ENCODE peak calls at places on chromosomes 11 and 22, in five cellular contexts. C is sigmoid colon, W is tibial nerve, I is HepG2, O is A549. Y is an unnamed sample.
A peak's percentile ranks its signal among the peaks of the same experiment; 100 is the strongest.

GRCh38 chr11:86999859-87000753 is 37.6 kb upstream of the TMEM135 start:
- DNase-seq in O (peak; percentile 56), I (peak; percentile 99), W (no peak), C (no peak), Y (peak; percentile 59)

GRCh38 chr11:38345286-38345685 is 1747.2 kb upstream of the RAG2 start:
- DNase-seq in C (no peak), I (peak; percentile 2), W (no peak), O (no peak), Y (no peak)

GRCh38 chr11:120682866-120683265 is 171.3 kb downstream of the GRIK4 start:
- DNase-seq in C (no peak), I (no peak), O (no peak), W (no peak), Y (no peak)

GRCh38 chr11:22780914-22781593 is 48.5 kb downstream of the SVIP start:
- DNase-seq in O (no peak), W (no peak), C (no peak), I (no peak), Y (no peak)

GRCh38 chr11:2789791-2790580 is 90.2 kb upstream of the KCNQ1OT1 start:
- DNase-seq in O (no peak), C (peak; percentile 55), I (no peak), W (peak; percentile 9), Y (peak; percentile 23)

GRCh38 chr11:44311339-44312261 is 1.7 kb upstream of the ALX4 start:
- DNase-seq in O (no peak), W (no peak), C (no peak), I (no peak), Y (no peak)

GRCh38 chr11:112523477-112523876 is 262.8 kb upstream of the PLET1 start:
- DNase-seq in I (no peak), O (no peak), W (no peak), C (peak; percentile 69), Y (no peak)

GRCh38 chr11:43467958-43468357 is 109.2 kb downstream of the TTC17 start:
- DNase-seq in I (no peak), C (no peak), O (peak; percentile 19), W (no peak), Y (no peak)

GRCh38 chr11:125910450-125910849 is 6.1 kb downstream of the DDX25 start:
- DNase-seq in C (no peak), O (no peak), W (no peak), I (no peak), Y (no peak)

GRCh38 chr11:99069831-99070444 is 49.2 kb downstream of the CNTN5 start:
- DNase-seq in W (no peak), O (no peak), I (peak; percentile 3), C (peak; percentile 48), Y (no peak)

GRCh38 chr22:41418717-41419116 is 27.9 kb downstream of the TOB2 start:
- DNase-seq in W (no peak), C (no peak), I (no peak), O (no peak), Y (no peak)

GRCh38 chr11:37688461-37688860 is 1090.4 kb upstream of the RAG2 start:
- DNase-seq in O (no peak), I (no peak), W (no peak), C (no peak), Y (no peak)

GRCh38 chr11:8281266-8281665 is 17.6 kb upstream of the LMO1 start:
- DNase-seq in W (no peak), C (peak; percentile 20), I (no peak), O (no peak), Y (no peak)

GRCh38 chr22:23305321-23305910 is 125.1 kb downstream of the BCR start:
- DNase-seq in O (no peak), C (no peak), I (no peak), W (no peak), Y (no peak)

GRCh38 chr11:2562181-2562581 is 117.4 kb downstream of the KCNQ1 start:
- DNase-seq in I (peak; percentile 76), C (peak; percentile 63), O (no peak), W (peak; percentile 14), Y (peak; percentile 76)

GRCh38 chr11:2222479-2222878 is 47.9 kb downstream of the ASCL2 start:
- DNase-seq in C (peak; percentile 13), I (no peak), O (no peak), W (no peak), Y (no peak)

GRCh38 chr11:14906614-14907392 is 14.8 kb upstream of the CYP2R1 start:
- DNase-seq in W (no peak), I (no peak), O (no peak), C (no peak), Y (no peak)

GRCh38 chr11:14902650-14903350 is 10.8 kb upstream of the CYP2R1 start:
- DNase-seq in W (no peak), C (no peak), O (no peak), I (no peak), Y (no peak)

GRCh38 chr11:14904745-14905103 is 12.7 kb upstream of the CYP2R1 start:
- DNase-seq in W (peak; percentile 57), I (no peak), O (peak; percentile 64), C (peak; percentile 88), Y (peak; percentile 78)

GRCh38 chr11:14907411-14908213 is 15.6 kb upstream of the CYP2R1 start:
- DNase-seq in W (peak; percentile 62), I (peak; percentile 71), C (peak; percentile 82), O (peak; percentile 61), Y (peak; percentile 90)

DNA sequence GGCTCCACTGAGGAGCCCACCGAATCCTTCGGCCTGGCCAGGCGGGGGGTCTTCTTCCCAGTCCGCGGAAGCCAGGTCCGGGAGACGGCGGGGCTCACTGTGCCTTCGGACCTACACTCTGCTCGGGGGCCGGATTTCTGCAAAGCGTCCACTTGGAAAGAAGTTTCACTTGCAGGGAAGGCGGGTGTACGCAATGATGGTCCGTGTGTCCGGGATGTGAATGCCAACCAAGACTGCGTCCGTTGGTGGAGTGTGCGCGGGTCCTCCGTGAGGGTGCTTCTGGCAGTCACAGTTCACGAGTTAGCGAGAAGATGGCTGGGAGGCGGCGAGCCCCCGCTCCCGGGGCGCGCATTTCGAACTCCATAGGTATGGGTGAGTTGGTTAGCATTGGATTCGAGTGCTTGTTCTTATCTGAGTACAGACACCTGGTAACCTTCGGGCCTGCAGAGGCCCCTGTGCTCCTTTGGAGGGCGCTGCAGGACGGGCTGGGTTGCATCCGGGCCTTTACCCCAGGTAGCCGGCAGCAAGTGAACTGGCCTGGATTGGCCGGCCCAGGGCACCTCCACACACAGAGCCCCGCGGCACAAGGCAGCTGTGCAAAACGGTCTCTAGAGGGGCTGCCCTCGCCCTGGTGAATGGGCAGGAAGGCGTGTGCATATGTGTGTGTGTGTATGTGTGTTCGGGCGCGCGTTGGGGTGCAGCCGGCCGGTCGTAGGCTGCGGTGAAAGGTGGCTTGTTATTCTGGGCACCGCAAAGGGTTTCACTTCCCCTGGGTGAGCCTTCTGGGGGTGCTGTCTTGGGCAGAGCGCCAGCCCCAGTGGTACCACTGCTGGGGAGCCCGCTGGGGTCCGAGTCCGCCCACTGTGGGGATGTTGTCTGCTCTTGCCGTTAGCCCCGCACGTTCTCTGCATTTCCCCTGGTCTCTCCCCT is 13.3 kb upstream of the CYP2R1 start:
- DNase-seq in W (peak; percentile 24), O (peak; percentile 49), I (no peak), C (peak; percentile 72), Y (peak; percentile 43)
- TF ChIP-seq EP300 in W (no peak), O (no peak), I (no peak), C (no peak), Y (no peak)

DNA sequence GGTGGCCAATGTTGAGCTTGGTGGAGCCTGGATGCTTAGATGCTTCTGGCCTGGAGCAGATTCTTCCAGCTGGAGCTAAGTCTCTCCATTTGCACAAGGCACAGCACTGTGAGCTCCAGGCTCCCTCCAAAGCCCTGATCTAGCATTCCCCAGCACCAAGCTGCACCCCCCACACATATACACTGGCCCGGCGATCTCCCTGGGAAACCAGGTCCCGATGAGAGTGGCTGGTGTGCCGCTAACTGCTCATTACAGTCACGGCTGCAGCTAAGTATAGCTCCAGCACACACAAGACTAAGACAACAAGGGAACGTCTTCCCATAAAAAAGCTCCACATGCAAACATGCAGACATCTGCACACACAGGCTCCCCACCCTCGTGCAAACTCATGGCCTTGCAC is 17.6 kb downstream of the KCNC1 start:
- DNase-seq in I (no peak), C (no peak), W (no peak), O (no peak), Y (no peak)
- TF ChIP-seq POLR2A in I (no peak), C (no peak), W (no peak), O (no peak), Y (no peak)

GRCh38 chr11:17273668-17274321 is 2.7 kb upstream of the NUCB2 start:
- DNase-seq in I (no peak), W (no peak), C (no peak), O (peak; percentile 43), Y (no peak)

GRCh38 chr11:17272823-17273222 is 3.7 kb upstream of the NUCB2 start:
- DNase-seq in O (no peak), I (no peak), C (no peak), W (no peak), Y (no peak)

GRCh38 chr11:17275376-17276235 is 933 bp upstream of the NUCB2 start:
- DNase-seq in I (peak; percentile 48), O (no peak), C (no peak), W (no peak), Y (no peak)

GRCh38 chr11:17277024-17277584 is 565 bp downstream of the NUCB2 start:
- DNase-seq in W (no peak), O (peak; percentile 24), I (no peak), C (peak; percentile 77), Y (no peak)

DNA sequence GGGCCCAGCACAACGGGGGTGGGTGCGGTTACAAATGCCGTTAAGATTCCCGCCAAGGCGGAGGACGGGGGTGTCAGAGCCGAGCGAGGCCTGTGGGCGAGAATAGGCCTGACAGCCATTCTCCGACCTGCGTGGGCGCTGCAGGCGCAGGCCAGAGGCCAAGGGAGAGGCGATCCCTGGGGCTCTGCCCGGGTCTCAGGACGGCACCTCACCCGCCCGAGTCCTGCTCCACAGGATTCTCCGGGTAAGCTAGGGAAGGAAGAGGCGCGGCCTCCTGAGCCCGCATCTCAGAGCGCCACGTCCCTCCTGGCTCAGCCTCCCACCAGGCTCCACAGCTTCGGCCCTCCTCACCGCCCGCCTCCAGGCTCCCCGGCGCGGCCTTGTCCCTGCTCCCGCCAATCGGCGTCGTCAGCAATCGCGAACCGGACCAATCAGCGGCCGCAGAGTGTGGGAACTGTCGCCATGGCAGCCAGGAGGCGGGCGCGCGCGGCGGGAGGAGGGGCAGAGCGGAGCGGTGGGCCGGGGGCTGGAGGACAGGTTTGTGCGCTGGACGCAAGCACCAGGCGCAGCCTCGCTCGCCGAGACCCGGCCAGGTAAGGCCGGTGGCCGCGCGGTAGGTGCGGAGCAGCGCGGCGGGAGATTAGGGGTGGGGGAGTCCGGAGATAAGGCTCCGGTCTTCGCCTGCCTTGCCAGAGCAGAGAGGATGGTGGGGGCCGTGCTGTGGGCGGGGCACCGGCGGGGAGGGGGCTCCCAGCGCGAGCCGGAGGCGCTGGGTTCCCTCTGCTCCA is at the start of gene NUCB2:
- DNase-seq in I (peak; percentile 91), C (peak; percentile 98), O (peak; percentile 95), W (peak; percentile 94), Y (peak; percentile 98)
- TF ChIP-seq EP300 in I (no peak), C (no peak), O (no peak), W (peak; percentile 29), Y (no peak)

DNA sequence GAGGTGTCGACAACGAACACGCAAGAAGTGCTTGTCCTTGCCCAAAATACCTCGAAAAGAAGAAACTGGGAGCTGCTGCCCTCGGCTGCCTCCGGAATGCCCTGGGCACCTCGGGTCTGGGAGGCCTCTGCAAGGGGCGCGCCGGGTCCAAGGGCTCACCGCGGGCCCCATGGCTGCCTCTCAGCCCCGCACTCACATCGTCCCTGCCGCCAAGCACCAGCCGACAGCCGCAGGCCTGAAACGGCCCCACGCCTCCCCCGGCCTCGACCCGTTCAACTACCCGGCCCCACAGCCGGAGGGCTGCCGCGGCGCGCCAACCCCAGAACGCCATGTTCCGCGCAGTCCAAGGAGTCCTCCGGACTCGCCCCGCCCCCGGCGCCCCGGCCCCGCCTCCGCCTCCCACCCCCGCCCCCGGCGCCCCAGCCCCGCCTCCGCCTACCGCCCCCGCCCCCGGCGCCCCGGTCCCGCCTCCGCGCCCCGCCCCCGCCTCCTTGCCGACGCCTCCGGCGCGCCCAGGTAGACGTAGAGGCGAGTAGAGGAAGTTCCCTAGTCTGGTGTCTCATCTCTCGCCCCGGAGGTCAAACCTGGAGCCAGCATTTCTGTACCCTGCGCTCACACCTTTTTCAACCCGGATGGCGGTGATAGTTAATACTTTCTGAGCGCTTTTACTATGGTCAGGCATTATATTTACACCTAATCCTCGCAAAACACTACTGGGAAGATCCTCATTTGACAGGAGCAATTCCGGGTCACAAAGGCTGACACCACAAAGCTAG is at the start of gene SIRT3:
- DNase-seq in O (peak; percentile 90), C (peak; percentile 92), I (peak; percentile 73), W (peak; percentile 64), Y (peak; percentile 89)
- TF ChIP-seq POLR2A in O (peak; percentile 78), C (no peak), I (peak; percentile 79), W (no peak), Y (no peak)

Y was measured in stomach.